ENCODE peak calls at places on chromosomes 12 and 14, in nine cellular contexts. V is activated T-helper 1 cell treated with anti-CD3 and anti-CD28 coated beads, Interleukin-2, amount 50 U/mL, for 16 hours; A is SHP77 treated with DMSO at 0.1 percent for 48 hours; U is occipital lobe; L is nucleus accumbens; F is RKO; I is A172; Y is mesothelial cell of epicardium; R is fibroblast of lung. K is an unnamed sample.
A peak's percentile ranks its signal among the peaks of the same experiment; 100 is the strongest.

GRCh38 chr14:88802596-88802995 is 9.8 kb upstream of the EML5 start:
- DNase-seq in V (no peak), A (no peak), U (no peak), L (no peak), F (no peak), I (no peak), Y (no peak), R (no peak), K (no peak)

GRCh38 chr14:101068958-101069549 is 165.5 kb upstream of the RTL1 start:
- DNase-seq in V (no peak), A (no peak), U (no peak), L (no peak), F (no peak), I (no peak), Y (no peak), R (no peak), K (no peak)

GRCh38 chr12:2654741-2655140 is 140.0 kb upstream of the FKBP4 start:
- DNase-seq in V (no peak), A (no peak), U (no peak), L (no peak), F (no peak), I (no peak), Y (no peak), R (no peak), K (no peak)

GRCh38 chr14:61701946-61702345 is 6.6 kb downstream of the HIF1A start:
- DNase-seq in V (no peak), A (no peak), U (no peak), L (no peak), F (no peak), I (no peak), Y (no peak), R (no peak), K (no peak)

GRCh38 chr12:122031342-122032216 is 9.9 kb downstream of the BCL7A start:
- DNase-seq in V (peak; percentile 22), A (no peak), U (no peak), L (no peak), F (peak; percentile 23), I (peak; percentile 21), Y (no peak), R (no peak), K (peak; percentile 33)

GRCh38 chr14:35159742-35160409 is 37.5 kb downstream of the PRORP start:
- DNase-seq in V (no peak), A (no peak), U (no peak), L (no peak), F (peak; percentile 96), I (peak; percentile 88), Y (no peak), R (peak; percentile 89), K (no peak)

GRCh38 chr12:76591461-76591860 is 31.9 kb upstream of the OSBPL8 start:
- DNase-seq in V (no peak), A (no peak), U (no peak), L (no peak), F (no peak), I (peak; percentile 31), Y (no peak), R (no peak), K (no peak)

GRCh38 chr14:98321838-98322237 is 950.2 kb downstream of the BCL11B start:
- DNase-seq in V (no peak), A (no peak), U (no peak), L (no peak), F (no peak), I (no peak), Y (no peak), R (no peak), K (no peak)

GRCh38 chr14:83757896-83758295 is 1772.0 kb upstream of the FLRT2 start:
- DNase-seq in V (no peak), A (no peak), U (no peak), L (no peak), F (no peak), I (no peak), Y (no peak), R (peak; percentile 61), K (no peak)

GRCh38 chr12:119235352-119235751 is 56.6 kb downstream of the HSPB8 start:
- DNase-seq in V (no peak), A (no peak), U (no peak), L (no peak), F (peak; percentile 4), I (no peak), Y (no peak), R (no peak), K (no peak)

GRCh38 chr14:78737116-78737515 is 566.9 kb downstream of the NRXN3 start:
- DNase-seq in V (no peak), A (no peak), U (no peak), L (no peak), F (no peak), I (no peak), Y (no peak), R (no peak), K (no peak)

GRCh38 chr14:71354801-71355200 is 447.5 kb downstream of the PCNX1 start:
- DNase-seq in V (no peak), A (no peak), U (no peak), L (no peak), F (no peak), I (no peak), Y (no peak), R (peak; percentile 8), K (no peak)

GRCh38 chr14:36662543-36663403 is 1.1 kb downstream of the PAX9 start:
- DNase-seq in V (no peak), A (peak; percentile 63), U (no peak), L (no peak), F (peak; percentile 60), I (no peak), Y (no peak), R (no peak), K (no peak)

GRCh38 chr14:75411194-75411552 is 16.6 kb upstream of the JDP2 start:
- DNase-seq in V (no peak), A (no peak), U (no peak), L (no peak), F (no peak), I (no peak), Y (no peak), R (no peak), K (no peak)

GRCh38 chr12:47209014-47209413 is 129.3 kb upstream of the AMIGO2 start:
- DNase-seq in V (no peak), A (no peak), U (no peak), L (no peak), F (no peak), I (no peak), Y (no peak), R (no peak), K (no peak)

GRCh38 chr14:37253905-37254304 is 56.2 kb downstream of the MIPOL1 start:
- DNase-seq in V (no peak), A (peak; percentile 33), U (no peak), L (no peak), F (peak; percentile 65), I (peak; percentile 46), Y (no peak), R (peak; percentile 64), K (no peak)

GRCh38 chr12:114858388-114859146 is 174.6 kb upstream of the TBX3 start:
- DNase-seq in V (no peak), A (no peak), U (no peak), L (no peak), F (no peak), I (no peak), Y (no peak), R (no peak), K (no peak)

GRCh38 chr14:85527006-85527405 is 2.9 kb upstream of the FLRT2 start:
- DNase-seq in V (no peak), A (no peak), U (no peak), L (no peak), F (no peak), I (peak; percentile 49), Y (no peak), R (peak; percentile 23), K (no peak)

GRCh38 chr14:96805906-96806305 is 8.7 kb downstream of the VRK1 start:
- DNase-seq in V (no peak), A (no peak), U (peak; percentile 1), L (no peak), F (no peak), I (no peak), Y (no peak), R (no peak), K (no peak)

GRCh38 chr12:113183030-113183589 is 2.2 kb downstream of the DDX54 start:
- DNase-seq in V (no peak), A (no peak), U (no peak), L (no peak), F (no peak), I (no peak), Y (no peak), R (no peak), K (no peak)

GRCh38 chr12:27900920-27901879 is 71.3 kb downstream of the PTHLH start:
- DNase-seq in V (no peak), A (no peak), U (no peak), L (no peak), F (no peak), I (no peak), Y (no peak), R (no peak), K (peak; percentile 34)